ENCODE peak calls at places on chromosomes 4 and X, in six cellular contexts. Q is GM12878, J is HCT116, K is SK-N-SH, C is K562, R is A549. U is an unnamed sample.

GRCh38 chr4:3765271-3766206 is 646 bp upstream of the ADRA2C start:
- DNase-seq in Q (no peak), J (no peak), K (peak; percentile 91), C (peak; percentile 86), R (peak; percentile 42), U (no peak)

GRCh38 chr4:819401-820229 is 6.3 kb downstream of the CPLX1 start:
- DNase-seq in Q (no peak), J (no peak), K (no peak), C (no peak), R (no peak), U (no peak)

GRCh38 chr4:48570646-48571220 is 80.7 kb downstream of the ZAR1 start:
- DNase-seq in Q (no peak), J (no peak), K (no peak), C (no peak), R (no peak), U (no peak)

GRCh38 chr4:90995996-90996395 is 868.8 kb downstream of the CCSER1 start:
- DNase-seq in Q (no peak), J (no peak), K (no peak), C (no peak), R (no peak), U (no peak)

GRCh38 chrX:101749436-101749835 is 89.8 kb upstream of the ARMCX2 start:
- DNase-seq in Q (no peak), J (no peak), K (no peak), C (no peak), R (no peak), U (no peak)

GRCh38 chrX:68699960-68700746 is 52.7 kb downstream of the STARD8 start:
- DNase-seq in Q (no peak), J (no peak), K (no peak), C (no peak), R (no peak), U (no peak)

GRCh38 chr4:88457307-88458090 is 580 bp downstream of the HERC5 start:
- DNase-seq in Q (no peak), J (peak; percentile 6), K (peak; percentile 74), C (no peak), R (peak; percentile 5), U (peak; percentile 30)

GRCh38 chr4:13348216-13348615 is 135.9 kb downstream of the RAB28 start:
- DNase-seq in Q (no peak), J (no peak), K (no peak), C (no peak), R (no peak), U (no peak)

GRCh38 chr4:152385551-152385950 is 150.3 kb downstream of the FBXW7 start:
- DNase-seq in Q (no peak), J (no peak), K (peak; percentile 2), C (peak; percentile 7), R (no peak), U (no peak)

GRCh38 chrX:131068945-131069719 is 11.0 kb downstream of the ARHGAP36 start:
- DNase-seq in Q (no peak), J (peak; percentile 19), K (peak; percentile 82), C (peak; percentile 49), R (peak; percentile 72), U (no peak)

GRCh38 chr4:80694178-80694577 is 336.3 kb upstream of the BMP3 start:
- DNase-seq in Q (no peak), J (no peak), K (no peak), C (no peak), R (no peak), U (no peak)

GRCh38 chrX:13180807-13181206 is 136.4 kb upstream of the FAM9C start:
- DNase-seq in Q (no peak), J (no peak), K (no peak), C (no peak), R (no peak), U (peak; percentile 37)

GRCh38 chr4:40915318-40916217 is 165.8 kb downstream of the NSUN7 start:
- DNase-seq in Q (no peak), J (no peak), K (no peak), C (no peak), R (no peak), U (no peak)

GRCh38 chr4:40723728-40724127 is 26.0 kb upstream of the NSUN7 start:
- DNase-seq in Q (no peak), J (no peak), K (no peak), C (no peak), R (no peak), U (no peak)

GRCh38 chr4:4456351-4456750 is 69.4 kb downstream of the NSG1 start:
- DNase-seq in Q (no peak), J (no peak), K (peak; percentile 24), C (no peak), R (no peak), U (no peak)

GRCh38 chrX:39896951-39897740 is 200.6 kb downstream of the BCOR start:
- DNase-seq in Q (no peak), J (no peak), K (no peak), C (peak; percentile 29), R (no peak), U (no peak)

GRCh38 chr4:26397086-26397485 is 76.3 kb downstream of the RBPJ start:
- DNase-seq in Q (no peak), J (no peak), K (no peak), C (no peak), R (no peak), U (no peak)

GRCh38 chr4:139509727-139510410 is 46.1 kb downstream of the SETD7 start:
- DNase-seq in Q (no peak), J (no peak), K (no peak), C (no peak), R (no peak), U (peak; percentile 51)

GRCh38 chr4:8007581-8007980 is 67.9 kb upstream of the AFAP1 start:
- DNase-seq in Q (no peak), J (no peak), K (no peak), C (no peak), R (no peak), U (no peak)

GRCh38 chrX:155535866-155536265 is 76.9 kb downstream of the TMLHE start:
- DNase-seq in Q (no peak), J (no peak), K (no peak), C (no peak), R (no peak), U (no peak)

GRCh38 chrX:72045552-72046277 is 86.0 kb downstream of the RTL5 start:
- DNase-seq in Q (no peak), J (no peak), K (peak; percentile 66), C (no peak), R (no peak), U (no peak)

GRCh38 chr4:142354794-142355416 is 491.2 kb downstream of the INPP4B start:
- DNase-seq in Q (no peak), J (no peak), K (no peak), C (no peak), R (no peak), U (no peak)

GRCh38 chr4:118033148-118034060 is 882 bp upstream of the NDST3 start:
- DNase-seq in Q (no peak), J (peak; percentile 40), K (peak; percentile 87), C (no peak), R (peak; percentile 11), U (peak; percentile 31)

GRCh38 chrX:2697741-2698294 is 6.7 kb downstream of the CD99 start:
- DNase-seq in Q (peak; percentile 44), J (no peak), K (no peak), C (no peak), R (no peak), U (no peak)
- H3K27ac ChIP-seq in Q (no peak overlapping the region), J (no peak overlapping the region), K (no peak overlapping the region), C (no peak overlapping the region), R (no peak overlapping the region), U (no peak overlapping the region)

GRCh38 chrX:9318213-9318612 is 146.6 kb upstream of the TBL1X start:
- DNase-seq in Q (no peak), J (no peak), K (no peak), C (no peak), R (no peak), U (no peak)
- TF ChIP-seq REST in Q (no peak), J (no peak), K (no peak), C (no peak), R (no peak), U (no peak)

DNA sequence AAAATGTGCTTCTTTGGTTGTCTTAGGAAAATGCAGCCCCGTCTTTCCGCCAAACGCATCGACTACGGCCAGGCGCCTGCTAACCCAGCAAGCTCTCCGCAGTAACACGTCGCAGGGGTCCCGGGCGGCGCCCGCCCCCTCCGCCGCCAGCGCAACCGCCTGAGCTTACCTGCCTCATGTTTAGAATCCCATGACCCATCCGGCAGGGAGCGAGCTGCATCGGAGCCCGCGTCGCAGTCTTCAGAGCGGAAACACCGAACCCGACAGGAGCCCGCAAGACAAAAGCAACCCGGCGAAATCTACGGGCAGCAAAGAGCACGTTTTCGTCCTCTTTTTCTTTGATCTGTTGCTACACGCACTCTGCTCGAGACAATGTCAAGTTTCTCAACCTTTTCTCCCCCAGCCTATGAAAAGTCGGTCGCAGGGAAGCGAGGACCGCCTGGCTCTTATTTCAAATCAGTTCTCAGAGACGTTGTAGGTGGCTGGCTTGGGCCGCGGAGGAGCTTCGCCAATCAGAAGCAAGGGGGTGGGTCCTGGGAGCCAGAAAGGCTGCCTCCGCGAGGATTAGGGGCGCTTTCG is at the start of gene MID1:
- DNase-seq in Q (no peak), J (peak; percentile 55), K (peak; percentile 78), C (no peak), R (peak; percentile 68), U (no peak)
- H3K27ac ChIP-seq in Q (no peak within 1 kb of the TSS), J (peak within 1 kb of the TSS; percentile 85), K (peak within 1 kb of the TSS; percentile 62), C (no peak within 1 kb of the TSS), R (peak within 1 kb of the TSS; percentile 95), U (no peak within 1 kb of the TSS)

GRCh38 chrX:46978341-46979291 is 66.4 kb downstream of the JADE3 start:
- DNase-seq in Q (peak; percentile 39), J (peak; percentile 68), K (peak; percentile 42), C (peak; percentile 59), R (peak; percentile 51), U (peak; percentile 26)
- TF ChIP-seq REST in Q (no peak), J (no peak), K (no peak), C (no peak), R (no peak), U (no peak)

GRCh38 chrX:119482497-119483480 is 14.5 kb downstream of the SLC25A5 start:
- DNase-seq in Q (no peak), J (no peak), K (peak; percentile 55), C (peak; percentile 71), R (peak; percentile 55), U (peak; percentile 71)
- H3K27ac ChIP-seq in Q (no peak overlapping the region), J (peak overlapping the region; percentile 44), K (no peak overlapping the region), C (no peak overlapping the region), R (peak overlapping the region; percentile 90), U (peak overlapping the region; percentile 75)

DNA sequence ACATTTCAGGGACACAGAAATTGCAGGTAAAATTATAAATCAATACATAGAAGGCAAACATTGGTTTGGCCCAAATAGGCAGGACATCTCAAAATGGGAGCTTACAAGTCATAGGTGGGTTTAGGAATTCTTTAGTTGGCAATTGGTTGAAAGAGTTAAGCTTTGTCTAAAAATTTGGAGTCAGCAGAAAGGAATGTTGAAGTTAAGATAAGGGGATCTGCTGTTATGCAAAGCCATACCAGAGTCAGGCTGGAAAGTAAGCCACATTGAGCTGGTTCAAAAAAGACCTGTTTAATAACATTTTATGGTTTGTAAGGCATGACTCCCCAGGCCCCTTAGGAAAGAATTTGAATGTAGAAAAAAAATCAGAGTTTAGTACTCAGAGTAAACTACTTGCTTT is 92.6 kb downstream of the IL13RA2 start:
- DNase-seq in Q (no peak), J (no peak), K (no peak), C (no peak), R (no peak), U (no peak)
- TF ChIP-seq REST in Q (no peak), J (no peak), K (no peak), C (no peak), R (no peak), U (no peak)

DNA sequence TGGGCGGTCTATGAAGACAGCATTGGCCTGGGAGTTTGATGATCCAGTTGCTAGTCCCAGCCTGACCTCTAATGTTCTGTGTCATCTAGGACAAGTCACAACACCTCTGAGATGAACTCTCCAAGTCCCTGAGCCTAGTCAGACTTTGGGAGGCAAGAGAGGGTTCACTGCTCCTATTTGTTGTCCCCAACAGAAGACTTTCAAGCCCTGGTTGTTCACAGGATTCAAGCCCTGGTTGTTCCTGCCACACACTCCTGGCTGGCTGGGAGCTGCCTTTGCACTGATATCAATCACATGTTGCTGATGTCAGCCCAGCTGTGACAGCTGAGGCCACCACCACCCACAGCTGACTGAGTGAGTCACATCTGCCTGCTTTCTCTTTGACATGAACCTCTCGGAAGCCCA is 253.2 kb upstream of the RASGEF1B start:
- DNase-seq in Q (peak; percentile 3), J (no peak), K (no peak), C (peak; percentile 23), R (no peak), U (no peak)
- H3K27ac ChIP-seq in Q (no peak overlapping the region), J (no peak overlapping the region), K (no peak overlapping the region), C (no peak overlapping the region), R (no peak overlapping the region), U (no peak overlapping the region)